ENCODE peak calls at places on chromosomes 16 and 17, in seven cellular contexts. One of them, this sample, is unnamed.

GRCh38 chr17:40320771-40321501 is 12.0 kb downstream of the RARA start:
- DNase-seq in PC-3: no peak
- DNase-seq in hepatocyte: no peak
- DNase-seq in HCT116: no peak
- DNase-seq in GM23338: no peak
- DNase-seq in GM23248: peak; percentile 49
- DNase-seq in MM.1S: peak; percentile 38
- DNase-seq in this sample: no peak

GRCh38 chr16:8850279-8850885 is 18.4 kb downstream of the CARHSP1 start:
- DNase-seq in HCT116: no peak
- DNase-seq in GM23248: peak; percentile 92
- DNase-seq in PC-3: peak; percentile 77
- DNase-seq in hepatocyte: no peak
- DNase-seq in GM23338: no peak
- DNase-seq in MM.1S: no peak
- DNase-seq in this sample: no peak

GRCh38 chr16:69509125-69509524 is 56.6 kb upstream of the NFAT5 start:
- DNase-seq in GM23338: no peak
- DNase-seq in PC-3: no peak
- DNase-seq in GM23248: no peak
- DNase-seq in hepatocyte: no peak
- DNase-seq in MM.1S: no peak
- DNase-seq in HCT116: no peak
- DNase-seq in this sample: no peak

GRCh38 chr17:68346448-68346847 is 55.2 kb downstream of the ARSG start:
- DNase-seq in MM.1S: no peak
- DNase-seq in hepatocyte: no peak
- DNase-seq in HCT116: no peak
- DNase-seq in PC-3: no peak
- DNase-seq in GM23338: no peak
- DNase-seq in GM23248: no peak
- DNase-seq in this sample: no peak

GRCh38 chr16:88382491-88383400 is at the start of gene ZNF469:
- DNase-seq in PC-3: peak; percentile 25
- DNase-seq in MM.1S: no peak
- DNase-seq in HCT116: no peak
- DNase-seq in GM23338: peak; percentile 57
- DNase-seq in hepatocyte: peak; percentile 63
- DNase-seq in GM23248: peak; percentile 77
- DNase-seq in this sample: peak; percentile 67

GRCh38 chr17:44677136-44677535 is 12.4 kb downstream of the CCDC43 start:
- DNase-seq in PC-3: peak; percentile 18
- DNase-seq in GM23248: peak; percentile 17
- DNase-seq in hepatocyte: no peak
- DNase-seq in MM.1S: no peak
- DNase-seq in HCT116: no peak
- DNase-seq in GM23338: no peak
- DNase-seq in this sample: no peak

GRCh38 chr16:878071-878784 is 77.7 kb upstream of the GNG13 start:
- DNase-seq in GM23338: peak; percentile 53
- DNase-seq in PC-3: no peak
- DNase-seq in HCT116: peak; percentile 44
- DNase-seq in GM23248: no peak
- DNase-seq in MM.1S: peak; percentile 33
- DNase-seq in hepatocyte: no peak
- DNase-seq in this sample: no peak

GRCh38 chr17:78174332-78174869 is 6.0 kb downstream of the SYNGR2 start:
- DNase-seq in MM.1S: peak; percentile 55
- DNase-seq in PC-3: peak; percentile 66
- DNase-seq in GM23248: no peak
- DNase-seq in hepatocyte: no peak
- DNase-seq in HCT116: no peak
- DNase-seq in GM23338: no peak
- DNase-seq in this sample: peak; percentile 93

GRCh38 chr17:28252436-28252835 is 66.6 kb upstream of the TMEM97 start:
- DNase-seq in hepatocyte: no peak
- DNase-seq in GM23248: peak; percentile 92
- DNase-seq in MM.1S: no peak
- DNase-seq in HCT116: no peak
- DNase-seq in PC-3: peak; percentile 80
- DNase-seq in GM23338: no peak
- DNase-seq in this sample: no peak

GRCh38 chr17:43878260-43879082 is 28.9 kb downstream of the MPP2 start:
- DNase-seq in MM.1S: peak; percentile 43
- DNase-seq in GM23338: peak; percentile 90
- DNase-seq in GM23248: peak; percentile 96
- DNase-seq in PC-3: peak; percentile 90
- DNase-seq in hepatocyte: peak; percentile 93
- DNase-seq in HCT116: peak; percentile 37
- DNase-seq in this sample: peak; percentile 84

GRCh38 chr17:61600621-61601020 is 9.6 kb upstream of the NACA2 start:
- DNase-seq in MM.1S: no peak
- DNase-seq in GM23338: no peak
- DNase-seq in PC-3: no peak
- DNase-seq in GM23248: no peak
- DNase-seq in hepatocyte: no peak
- DNase-seq in HCT116: no peak
- DNase-seq in this sample: no peak

GRCh38 chr17:56174421-56174820 is 21.1 kb downstream of the ANKFN1 start:
- DNase-seq in HCT116: no peak
- DNase-seq in MM.1S: no peak
- DNase-seq in GM23248: peak; percentile 36
- DNase-seq in GM23338: no peak
- DNase-seq in PC-3: no peak
- DNase-seq in hepatocyte: no peak
- DNase-seq in this sample: no peak

GRCh38 chr16:20484726-20485125 is 33.4 kb downstream of the ACSM2A start:
- DNase-seq in GM23338: no peak
- DNase-seq in hepatocyte: peak; percentile 5
- DNase-seq in GM23248: no peak
- DNase-seq in PC-3: no peak
- DNase-seq in MM.1S: no peak
- DNase-seq in HCT116: no peak
- DNase-seq in this sample: no peak

GRCh38 chr16:85372627-85373372 is 240.3 kb upstream of the GSE1 start:
- DNase-seq in hepatocyte: peak; percentile 67
- DNase-seq in GM23248: peak; percentile 95
- DNase-seq in MM.1S: no peak
- DNase-seq in PC-3: peak; percentile 66
- DNase-seq in GM23338: no peak
- DNase-seq in HCT116: no peak
- DNase-seq in this sample: no peak

GRCh38 chr17:28989028-28989427 is 16.8 kb downstream of the SEZ6 start:
- DNase-seq in MM.1S: no peak
- DNase-seq in GM23248: no peak
- DNase-seq in GM23338: no peak
- DNase-seq in PC-3: no peak
- DNase-seq in hepatocyte: no peak
- DNase-seq in HCT116: no peak
- DNase-seq in this sample: no peak

GRCh38 chr17:62792122-62792800 is 15.9 kb downstream of the MARCHF10 start:
- DNase-seq in GM23248: peak; percentile 91
- DNase-seq in HCT116: peak; percentile 61
- DNase-seq in MM.1S: no peak
- DNase-seq in hepatocyte: no peak
- DNase-seq in PC-3: peak; percentile 98
- DNase-seq in GM23338: no peak
- DNase-seq in this sample: peak; percentile 98

GRCh38 chr16:74999208-74999682 is 421 bp downstream of the ZNRF1 start:
- DNase-seq in GM23248: peak; percentile 66
- DNase-seq in hepatocyte: no peak
- DNase-seq in MM.1S: no peak
- DNase-seq in PC-3: no peak
- DNase-seq in GM23338: peak; percentile 36
- DNase-seq in HCT116: no peak
- DNase-seq in this sample: no peak

GRCh38 chr16:66690106-66690847 is 6.3 kb downstream of the CMTM4 start:
- DNase-seq in MM.1S: no peak
- DNase-seq in PC-3: no peak
- DNase-seq in GM23248: no peak
- DNase-seq in hepatocyte: no peak
- DNase-seq in GM23338: no peak
- DNase-seq in HCT116: no peak
- DNase-seq in this sample: no peak

GRCh38 chr16:81005644-81006471 is 827 bp downstream of the CMC2 start:
- DNase-seq in PC-3: peak; percentile 41
- DNase-seq in GM23248: peak; percentile 52
- DNase-seq in MM.1S: peak; percentile 10
- DNase-seq in HCT116: peak; percentile 21
- DNase-seq in hepatocyte: peak; percentile 10
- DNase-seq in GM23338: peak; percentile 46
- DNase-seq in this sample: no peak

GRCh38 chr16:57301126-57301817 is 16.8 kb upstream of the PLLP start:
- DNase-seq in PC-3: no peak
- DNase-seq in hepatocyte: no peak
- DNase-seq in HCT116: no peak
- DNase-seq in GM23248: no peak
- DNase-seq in MM.1S: no peak
- DNase-seq in GM23338: peak; percentile 65
- DNase-seq in this sample: no peak

GRCh38 chr16:55435387-55435786 is 43.6 kb upstream of the MMP2 start:
- DNase-seq in MM.1S: no peak
- DNase-seq in HCT116: no peak
- DNase-seq in hepatocyte: no peak
- DNase-seq in GM23338: no peak
- DNase-seq in GM23248: no peak
- DNase-seq in PC-3: no peak
- DNase-seq in this sample: no peak

GRCh38 chr17:73439597-73439996 is 127.8 kb upstream of the CDC42EP4 start:
- DNase-seq in GM23248: no peak
- DNase-seq in hepatocyte: no peak
- DNase-seq in PC-3: no peak
- DNase-seq in GM23338: no peak
- DNase-seq in MM.1S: no peak
- DNase-seq in HCT116: no peak
- DNase-seq in this sample: no peak

GRCh38 chr16:1099224-1100083 is 3.4 kb upstream of the C1QTNF8 start:
- DNase-seq in MM.1S: no peak
- DNase-seq in GM23338: no peak
- DNase-seq in GM23248: no peak
- DNase-seq in PC-3: no peak
- DNase-seq in hepatocyte: no peak
- DNase-seq in HCT116: no peak
- DNase-seq in this sample: no peak

GRCh38 chr16:80836846-80837245 is 32.4 kb upstream of the CDYL2 start:
- DNase-seq in hepatocyte: no peak
- DNase-seq in HCT116: no peak
- DNase-seq in PC-3: peak; percentile 74
- DNase-seq in GM23338: no peak
- DNase-seq in MM.1S: no peak
- DNase-seq in GM23248: peak; percentile 3
- DNase-seq in this sample: no peak

GRCh38 chr16:15422222-15422621 is 12.2 kb upstream of the BMERB1 start:
- DNase-seq in GM23338: no peak
- DNase-seq in GM23248: no peak
- DNase-seq in hepatocyte: no peak
- DNase-seq in MM.1S: no peak
- DNase-seq in PC-3: no peak
- DNase-seq in HCT116: no peak
- DNase-seq in this sample: no peak
- H3K9me2 ChIP-seq in GM23338: no peaks in the 10 kb centered on the region
- H3K9me2 ChIP-seq in GM23248: no peaks in the 10 kb centered on the region
- H3K9me2 ChIP-seq in hepatocyte: no peaks in the 10 kb centered on the region
- H3K9me2 ChIP-seq in MM.1S: no peaks in the 10 kb centered on the region
- H3K9me2 ChIP-seq in PC-3: no peaks in the 10 kb centered on the region
- H3K9me2 ChIP-seq in HCT116: no peaks in the 10 kb centered on the region
- H3K9me2 ChIP-seq in this sample: no peaks in the 10 kb centered on the region

DNA sequence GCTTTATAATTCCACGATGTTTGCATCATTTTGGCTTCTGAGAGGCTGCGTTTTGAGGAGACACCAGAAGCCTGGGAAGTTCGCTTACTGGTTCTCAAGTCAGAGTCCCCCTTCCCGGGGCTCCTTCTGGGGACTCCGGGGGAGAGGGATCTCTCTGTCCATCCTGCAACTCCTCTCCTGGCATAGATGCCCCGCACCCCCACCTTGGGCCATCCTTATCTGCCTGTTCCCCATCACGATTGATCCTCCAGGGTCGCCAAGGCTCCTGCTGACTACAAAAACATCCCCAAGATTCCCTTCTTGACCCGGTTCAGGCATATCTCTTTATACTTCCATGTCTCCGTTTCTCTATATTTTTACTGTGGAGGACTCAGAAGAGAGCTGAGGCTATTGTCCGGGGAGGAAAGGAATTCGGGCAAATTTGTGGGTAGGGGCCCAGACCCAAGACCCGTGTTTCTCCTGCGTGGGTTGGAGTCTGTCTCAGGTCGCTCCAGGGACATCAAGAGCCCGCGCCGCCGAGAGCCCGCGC is 18.4 kb upstream of the HOXB13 start:
- DNase-seq in MM.1S: no peak
- DNase-seq in hepatocyte: no peak
- DNase-seq in HCT116: no peak
- DNase-seq in GM23338: peak; percentile 43
- DNase-seq in PC-3: peak; percentile 40
- DNase-seq in GM23248: no peak
- DNase-seq in this sample: no peak
- TF ChIP-seq EZH2 in MM.1S: no peak
- TF ChIP-seq EZH2 in hepatocyte: no peak
- TF ChIP-seq EZH2 in HCT116: no peak
- TF ChIP-seq EZH2 in GM23338: peak; percentile 94
- TF ChIP-seq EZH2 in PC-3: no peak
- TF ChIP-seq EZH2 in GM23248: no peak
- TF ChIP-seq EZH2 in this sample: no peak

DNA sequence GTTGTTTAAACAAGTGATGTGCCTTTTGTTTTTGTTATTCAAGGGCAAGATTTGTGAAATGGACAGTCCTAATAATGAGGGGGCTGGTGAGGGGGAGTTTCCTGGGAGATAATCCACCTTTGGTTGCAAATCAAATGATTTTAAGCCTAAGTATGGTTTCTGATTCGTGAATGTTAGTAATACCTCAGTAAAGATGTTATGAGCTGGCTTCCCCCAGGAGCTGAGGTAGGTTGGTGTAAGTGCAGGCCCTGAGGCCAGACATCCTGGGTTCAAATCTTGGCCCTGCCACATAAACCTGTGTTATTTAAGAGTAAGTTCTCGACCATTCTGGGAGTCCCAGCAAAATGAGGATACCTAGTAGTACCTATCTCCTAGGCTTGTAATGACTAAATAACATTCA is 1.5 kb downstream of the SNX29 start:
- DNase-seq in PC-3: no peak
- DNase-seq in HCT116: no peak
- DNase-seq in hepatocyte: no peak
- DNase-seq in GM23338: no peak
- DNase-seq in MM.1S: peak; percentile 20
- DNase-seq in GM23248: peak; percentile 36
- DNase-seq in this sample: no peak
- H3K4me3 ChIP-seq in PC-3: peak overlapping the region; percentile 96
- H3K4me3 ChIP-seq in HCT116: peak overlapping the region; percentile 97
- H3K4me3 ChIP-seq in hepatocyte: peak overlapping the region; percentile 86
- H3K4me3 ChIP-seq in GM23338: peak overlapping the region; percentile 98
- H3K4me3 ChIP-seq in MM.1S: peak overlapping the region; percentile 97
- H3K4me3 ChIP-seq in GM23248: peak overlapping the region; percentile 99
- H3K4me3 ChIP-seq in this sample: peak overlapping the region; percentile 93

DNA sequence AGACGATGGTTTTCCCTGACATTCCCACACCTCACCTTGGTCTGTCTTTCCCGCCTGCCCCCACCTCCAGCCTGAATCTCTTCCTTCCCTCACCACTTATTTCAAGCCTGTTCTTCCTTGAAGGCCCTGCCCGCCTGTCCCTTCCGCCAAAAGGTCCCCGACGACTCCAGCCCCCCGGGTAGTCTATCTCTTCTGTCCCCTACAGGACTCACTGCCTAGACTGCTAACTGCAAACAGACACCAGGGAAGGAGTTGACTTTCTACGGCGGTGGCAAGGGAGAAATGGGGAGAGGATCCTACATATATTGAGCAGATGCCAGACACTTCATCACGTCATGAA is 53.7 kb downstream of the NT5M start:
- DNase-seq in GM23338: no peak
- DNase-seq in PC-3: no peak
- DNase-seq in GM23248: no peak
- DNase-seq in hepatocyte: no peak
- DNase-seq in MM.1S: no peak
- DNase-seq in HCT116: no peak
- DNase-seq in this sample: no peak
- H3K9me2 ChIP-seq in GM23338: no peaks in the 10 kb centered on the region
- H3K9me2 ChIP-seq in PC-3: no peaks in the 10 kb centered on the region
- H3K9me2 ChIP-seq in GM23248: no peaks in the 10 kb centered on the region
- H3K9me2 ChIP-seq in hepatocyte: no peaks in the 10 kb centered on the region
- H3K9me2 ChIP-seq in MM.1S: no peaks in the 10 kb centered on the region
- H3K9me2 ChIP-seq in HCT116: no peaks in the 10 kb centered on the region
- H3K9me2 ChIP-seq in this sample: no peaks in the 10 kb centered on the region

This sample was measured in PC-9.